ENCODE peak calls at places on chromosome 6, in eight cellular contexts. X is endothelial cell, C is fibroblast of mammary gland, P is fibroblast of the aortic adventitia, Q is choroid plexus epithelial cell, H is GM13977, A is GM06990, K is H9. S is an unnamed sample.

GRCh38 chr6:55568779-55569439 is 10.1 kb downstream of the HMGCLL1 start:
- DNase-seq in X (no peak), H (no peak), A (no peak), K (no peak), C (no peak), Q (peak), P (no peak), S (no peak)

GRCh38 chr6:84411060-84411629 is 183.7 kb upstream of the CEP162 start:
- DNase-seq in H (no peak), P (peak), X (no peak), C (peak), A (peak), K (no peak), Q (peak), S (no peak)

GRCh38 chr6:5766260-5766659 is 240.5 kb downstream of the NRN1 start:
- DNase-seq in K (peak), H (no peak), X (no peak), P (no peak), Q (peak), A (no peak), C (no peak), S (no peak)

GRCh38 chr6:63816401-63816975 is 180.9 kb downstream of the PHF3 start:
- DNase-seq in C (no peak), A (no peak), X (no peak), P (peak), H (no peak), Q (no peak), K (no peak), S (no peak)

GRCh38 chr6:293185-294174 is 1.2 kb downstream of the DUSP22 start:
- DNase-seq in P (peak), X (no peak), K (no peak), A (peak), Q (peak), H (no peak), C (peak), S (no peak)

GRCh38 chr6:14354919-14355572 is 237.5 kb downstream of the CD83 start:
- DNase-seq in A (no peak), P (peak), C (peak), K (no peak), H (no peak), X (no peak), Q (peak), S (peak)

GRCh38 chr6:84052204-84052882 is 18.8 kb downstream of the MRAP2 start:
- DNase-seq in K (peak), A (no peak), X (peak), Q (peak), P (peak), C (peak), H (no peak), S (peak)

GRCh38 chr6:13873288-13874190 is 51.2 kb upstream of the RNF182 start:
- DNase-seq in P (no peak), A (peak), K (peak), X (peak), C (peak), Q (peak), H (peak), S (peak)

GRCh38 chr6:78910611-78911134 is 43.3 kb downstream of the IRAK1BP1 start:
- DNase-seq in Q (peak), C (peak), X (peak), A (peak), H (peak), P (peak), K (peak), S (no peak)

GRCh38 chr6:116169880-116170279 is 43.9 kb upstream of the COL10A1 start:
- DNase-seq in C (no peak), X (no peak), K (no peak), H (no peak), Q (no peak), P (no peak), A (no peak), S (no peak)

GRCh38 chr6:168107191-168107940 is 28.4 kb upstream of the FRMD1 start:
- DNase-seq in K (no peak), X (no peak), Q (peak), A (no peak), C (no peak), H (no peak), P (no peak), S (no peak)

GRCh38 chr6:138795809-138796469 is at the start of gene ECT2L:
- DNase-seq in C (peak), X (peak), K (peak), A (no peak), P (peak), H (no peak), Q (peak), S (peak)

GRCh38 chr6:154468760-154469159 is 41.7 kb downstream of the CNKSR3 start:
- DNase-seq in A (no peak), P (no peak), X (no peak), H (no peak), Q (no peak), K (no peak), C (no peak), S (no peak)

GRCh38 chr6:84271086-84271716 is 43.8 kb upstream of the CEP162 start:
- DNase-seq in P (no peak), X (no peak), K (no peak), Q (no peak), H (no peak), A (no peak), C (no peak), S (no peak)

GRCh38 chr6:11423667-11424066 is 113.9 kb upstream of the TMEM170B start:
- DNase-seq in H (no peak), P (no peak), K (no peak), C (peak), X (no peak), Q (no peak), A (no peak), S (no peak)
- TF ChIP-seq CTCF in H (no peak), P (no peak), K (no peak), C (no peak), X (no peak), Q (no peak), A (no peak), S (no peak)

GRCh38 chr6:37021356-37022129 is 16.1 kb downstream of the FGD2 start:
- DNase-seq in C (peak), A (no peak), P (peak), X (peak), Q (peak), K (peak), H (no peak), S (no peak)
- TF ChIP-seq CTCF in C (peak), A (no peak), P (peak), X (no peak), Q (peak), K (peak), H (peak), S (no peak)

GRCh38 chr6:53070808-53071207 is 5.6 kb downstream of the FBXO9 start:
- DNase-seq in P (no peak), C (no peak), Q (peak), A (peak), X (no peak), K (no peak), H (peak), S (no peak)
- TF ChIP-seq CTCF in P (peak), C (no peak), Q (peak), A (peak), X (no peak), K (no peak), H (no peak), S (no peak)

GRCh38 chr6:118489990-118490389 is 58.1 kb upstream of the PLN start:
- DNase-seq in K (no peak), H (no peak), C (no peak), A (no peak), Q (no peak), X (no peak), P (no peak), S (no peak)
- TF ChIP-seq CTCF in K (no peak), H (no peak), C (no peak), A (no peak), Q (no peak), X (no peak), P (no peak), S (no peak)